ENCODE peak calls at places on chromosomes 13 and 19, in five cellular contexts. M is uterus, P is aorta, R is adrenal gland, W is colonic mucosa. H is an unnamed sample.

GRCh38 chr19:51531349-51532315 is at the start of gene SIGLEC6:
- DNase-seq in P (peak; percentile 89), M (no peak), R (peak; percentile 63), W (peak; percentile 30), H (no peak)

GRCh38 chr13:32910530-32910929 is 105.7 kb upstream of the KL start:
- DNase-seq in M (no peak), P (no peak), W (no peak), R (no peak), H (no peak)

GRCh38 chr19:16363133-16363851 is 38.7 kb downstream of the KLF2 start:
- DNase-seq in M (no peak), W (peak; percentile 95), P (no peak), R (no peak), H (no peak)

GRCh38 chr19:8665468-8666213 is 33.0 kb downstream of the ACTL9 start:
- DNase-seq in M (no peak), W (no peak), P (no peak), R (no peak), H (no peak)

GRCh38 chr19:3980353-3981251 is 4.7 kb downstream of the EEF2 start:
- DNase-seq in P (no peak), R (no peak), M (no peak), W (no peak), H (no peak)

GRCh38 chr19:55348317-55349034 is 6.0 kb downstream of the COX6B2 start:
- DNase-seq in R (no peak), W (no peak), M (no peak), P (no peak), H (no peak)

GRCh38 chr19:14442904-14443631 is 10.0 kb downstream of the PKN1 start:
- DNase-seq in M (no peak), R (no peak), W (no peak), P (no peak), H (no peak)

GRCh38 chr13:32254916-32255743 is 60.0 kb downstream of the ZAR1L start:
- DNase-seq in M (no peak), P (no peak), R (no peak), W (no peak), H (no peak)

GRCh38 chr19:7739211-7739752 is 7.4 kb upstream of the CLEC4G start:
- DNase-seq in R (no peak), M (no peak), P (no peak), W (no peak), H (no peak)

GRCh38 chr19:54469496-54469934 is 3.6 kb downstream of the CDC42EP5 start:
- DNase-seq in R (peak; percentile 42), M (peak; percentile 64), P (no peak), W (peak; percentile 78), H (no peak)

GRCh38 chr19:5954293-5954692 is 23.6 kb downstream of the RANBP3 start:
- DNase-seq in P (no peak), W (no peak), M (no peak), R (no peak), H (no peak)

GRCh38 chr13:60146491-60146890 is 17.2 kb downstream of the DIAPH3 start:
- DNase-seq in W (no peak), R (no peak), P (no peak), M (no peak), H (no peak)

GRCh38 chr19:1813837-1814217 is 1.8 kb upstream of the ATP8B3 start:
- DNase-seq in M (no peak), R (no peak), P (no peak), W (no peak), H (no peak)

GRCh38 chr19:50835785-50836542 is 2.6 kb upstream of the KLK15 start:
- DNase-seq in W (peak; percentile 88), P (peak; percentile 69), M (no peak), R (peak; percentile 86), H (no peak)

GRCh38 chr13:32135655-32136054 is 104.1 kb downstream of the FRY start:
- DNase-seq in M (no peak), W (no peak), R (no peak), P (no peak), H (no peak)

GRCh38 chr19:29645911-29646310 is 19.4 kb upstream of the PLEKHF1 start:
- DNase-seq in P (no peak), W (no peak), M (no peak), R (peak; percentile 47), H (no peak)

GRCh38 chr19:38974599-38975213 is 836 bp downstream of the FBXO17 start:
- DNase-seq in M (no peak), R (no peak), W (no peak), P (no peak), H (no peak)
- H3K27ac ChIP-seq in M (peak overlapping the region; percentile 96), R (peak overlapping the region; percentile 81), W (peak overlapping the region; percentile 77), P (no peak overlapping the region), H (no peak overlapping the region)

GRCh38 chr19:23054456-23054855 is 51.5 kb upstream of the ZNF728 start:
- DNase-seq in M (no peak), R (no peak), P (no peak), W (no peak), H (no peak)

GRCh38 chr19:23056516-23056915 is 53.5 kb upstream of the ZNF728 start:
- DNase-seq in P (no peak), W (no peak), M (no peak), R (no peak), H (no peak)

GRCh38 chr19:23055501-23055900 is 52.5 kb upstream of the ZNF728 start:
- DNase-seq in W (no peak), P (no peak), M (no peak), R (no peak), H (no peak)

GRCh38 chr19:23052349-23052748 is 49.4 kb upstream of the ZNF728 start:
- DNase-seq in P (no peak), M (no peak), R (no peak), W (no peak), H (no peak)

GRCh38 chr19:23055946-23056345 is 53.0 kb upstream of the ZNF728 start:
- DNase-seq in M (no peak), W (no peak), R (no peak), P (no peak), H (no peak)
- H3K9me3 ChIP-seq in M (no peaks in the 10 kb centered on the region), W (no peaks in the 10 kb centered on the region), R (no peaks in the 10 kb centered on the region), P (no peaks in the 10 kb centered on the region), H (no peaks in the 10 kb centered on the region)

DNA sequence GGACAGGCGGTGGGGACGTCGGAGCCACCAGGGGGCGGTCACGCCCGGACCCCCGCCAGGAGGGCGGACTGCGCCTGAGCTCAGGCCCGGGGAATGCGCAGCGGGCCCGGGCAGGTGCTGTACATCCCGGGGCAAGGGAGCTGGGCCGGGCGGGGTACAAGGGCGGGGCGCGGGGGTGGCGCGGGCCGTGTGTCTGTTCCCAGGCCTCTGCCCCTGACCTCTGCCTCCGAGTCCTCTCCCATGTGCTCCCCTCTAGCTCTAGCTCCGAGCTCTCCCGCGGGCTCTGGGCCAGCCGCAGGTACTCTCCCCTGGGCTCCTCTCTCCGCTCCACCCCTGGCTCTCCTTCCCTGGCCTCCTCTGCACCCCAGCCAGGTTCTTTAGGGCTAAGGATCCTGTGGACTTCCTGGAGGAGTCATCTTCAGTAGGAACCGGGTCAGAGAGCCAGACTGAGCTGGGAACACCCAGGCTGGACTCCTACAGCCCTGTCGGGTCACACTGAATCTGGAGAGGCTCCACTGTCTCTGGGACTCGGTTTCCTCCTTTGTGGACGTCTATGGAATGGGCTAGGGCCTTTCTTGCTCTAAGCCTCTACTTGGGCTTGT is 2.3 kb downstream of the PPP1R13L start:
- DNase-seq in W (peak; percentile 72), P (no peak), M (no peak), R (no peak), H (peak; percentile 48)
- H3K27ac ChIP-seq in W (no peak overlapping the region), P (no peak overlapping the region), M (no peak overlapping the region), R (peak overlapping the region; percentile 94), H (no peak overlapping the region)

GRCh38 chr13:52067237-52067636 is 42.7 kb downstream of the UTP14C start:
- DNase-seq in M (no peak), P (no peak), W (no peak), R (no peak), H (no peak)
- H3K9me3 ChIP-seq in M (no peaks in the 10 kb centered on the region), P (peaks cover 4% of the 10 kb centered on the region), W (peaks cover 8% of the 10 kb centered on the region), R (no peaks in the 10 kb centered on the region), H (peaks cover 28% of the 10 kb centered on the region)

GRCh38 chr13:113819341-113819730 is 44.5 kb downstream of the GAS6 start:
- DNase-seq in R (no peak), P (no peak), W (no peak), M (no peak), H (no peak)
- H3K27ac ChIP-seq in R (peak overlapping the region; percentile 34), P (no peak overlapping the region), W (no peak overlapping the region), M (peak overlapping the region; percentile 87), H (no peak overlapping the region)

GRCh38 chr19:58079792-58080191 is 18.2 kb downstream of the ZSCAN18 start:
- DNase-seq in P (no peak), W (no peak), M (no peak), R (no peak), H (no peak)
- H3K9me3 ChIP-seq in P (peaks cover 17% of the 10 kb centered on the region), W (no peaks in the 10 kb centered on the region), M (no peaks in the 10 kb centered on the region), R (no peaks in the 10 kb centered on the region), H (peaks cover 62% of the 10 kb centered on the region)

GRCh38 chr19:58098682-58098998 is 609 bp upstream of the ZSCAN18 start:
- DNase-seq in P (no peak), R (no peak), M (no peak), W (no peak), H (no peak)
- H3K27ac ChIP-seq in P (peak overlapping the region; percentile 90), R (peak overlapping the region; percentile 60), M (peak overlapping the region; percentile 97), W (peak overlapping the region; percentile 76), H (peak overlapping the region; percentile 96)

GRCh38 chr19:45306522-45307027 is 16.1 kb downstream of the CKM start:
- DNase-seq in W (no peak), P (no peak), R (no peak), M (no peak), H (no peak)
- H3K9me3 ChIP-seq in W (no peaks in the 10 kb centered on the region), P (no peaks in the 10 kb centered on the region), R (no peaks in the 10 kb centered on the region), M (no peaks in the 10 kb centered on the region), H (no peaks in the 10 kb centered on the region)

GRCh38 chr13:20843177-20843576 is 59.4 kb downstream of the XPO4 start:
- DNase-seq in W (no peak), R (no peak), M (no peak), P (no peak), H (no peak)

DNA sequence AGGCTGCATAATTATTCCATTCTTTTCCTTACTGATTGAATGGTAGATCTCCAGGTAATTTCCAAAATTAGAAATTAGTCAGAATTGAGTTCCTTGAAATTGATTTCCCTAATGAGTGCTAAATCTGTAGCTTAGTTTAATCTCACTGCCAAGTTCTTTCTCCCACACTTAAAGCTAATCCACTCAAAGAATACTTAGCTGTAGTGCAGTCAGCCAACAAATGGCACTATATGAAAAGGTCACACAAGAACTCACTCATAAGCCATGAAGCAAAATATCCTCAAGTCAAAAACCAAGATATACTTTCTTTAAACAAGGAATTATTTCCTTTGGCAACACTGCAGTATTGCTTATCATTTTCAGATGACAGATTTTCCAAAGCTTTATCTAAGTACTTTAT is 62.0 kb downstream of the XPO4 start:
- DNase-seq in R (no peak), P (no peak), W (no peak), M (no peak), H (no peak)
- H3K27ac ChIP-seq in R (no peak overlapping the region), P (no peak overlapping the region), W (no peak overlapping the region), M (no peak overlapping the region), H (no peak overlapping the region)

DNA sequence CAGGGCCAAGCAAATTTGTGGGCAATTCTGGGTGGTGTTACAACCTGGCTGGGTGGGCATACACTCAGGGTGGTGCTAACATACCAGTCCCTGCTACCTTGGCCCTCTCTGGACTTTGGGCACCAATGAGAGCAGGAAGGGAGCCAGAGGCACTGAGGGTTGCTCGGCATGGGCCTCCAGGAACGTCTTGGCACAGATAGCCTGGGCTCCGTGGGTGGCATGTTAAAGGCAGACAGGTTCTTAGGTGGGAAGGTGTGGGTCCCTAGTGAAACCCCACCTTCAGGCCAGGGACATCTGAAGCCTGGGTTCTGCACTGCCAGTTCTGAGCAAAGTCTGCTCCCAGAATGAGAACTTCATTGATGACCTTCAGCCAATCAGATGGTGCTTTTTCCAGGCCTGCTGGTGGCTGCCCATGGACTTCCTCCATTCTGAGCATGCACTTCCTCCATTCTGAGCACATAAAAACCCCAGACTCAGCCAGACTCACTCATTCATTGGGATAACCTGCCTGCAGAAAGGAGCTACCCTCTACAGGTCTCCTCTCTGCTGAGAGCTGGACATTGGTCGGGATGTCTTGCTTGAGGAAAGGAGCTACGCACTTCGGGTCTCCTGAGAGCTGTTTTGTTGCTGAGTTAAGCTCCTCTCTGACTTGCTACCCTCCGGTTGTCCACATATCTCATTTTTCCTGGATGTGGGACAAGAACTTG is 2567.1 kb downstream of the PCDH9 start:
- DNase-seq in R (no peak), P (peak; percentile 29), M (no peak), W (no peak), H (no peak)
- H3K9me3 ChIP-seq in R (no peaks in the 10 kb centered on the region), P (peaks cover 3% of the 10 kb centered on the region), M (no peaks in the 10 kb centered on the region), W (no peaks in the 10 kb centered on the region), H (peaks cover 5% of the 10 kb centered on the region)